ENCODE peak calls at places on chromosomes 6 and 20, in ten cellular contexts. B, V, C, I, P, D, F, L, A and U are unnamed samples.

GRCh38 chr6:14012313-14013036 is 87.7 kb downstream of the RNF182 start:
- DNase-seq in L (no peak), F (no peak), A (no peak), C (no peak), B (no peak), D (no peak), P (no peak), I (no peak), V (no peak), U (no peak)

GRCh38 chr20:2946988-2947961 is 74.0 kb downstream of the PTPRA start:
- DNase-seq in A (no peak), B (peak), C (no peak), V (no peak), D (no peak), P (no peak), L (peak), I (no peak), F (no peak), U (no peak)

GRCh38 chr6:136104556-136104955 is 145.6 kb downstream of the MTFR2 start:
- DNase-seq in C (no peak), P (no peak), I (no peak), A (no peak), V (no peak), D (no peak), F (no peak), L (peak), B (no peak), U (no peak)

GRCh38 chr6:13355043-13355945 is 27.0 kb upstream of the TBC1D7 start:
- DNase-seq in F (no peak), A (no peak), I (no peak), B (peak), V (no peak), C (peak), D (no peak), L (peak), P (peak), U (peak)

GRCh38 chr6:9628819-9629218 is 786.1 kb downstream of the TFAP2A start:
- DNase-seq in L (peak), P (no peak), A (no peak), C (no peak), D (no peak), B (no peak), I (no peak), V (no peak), F (no peak), U (peak)

GRCh38 chr6:23179994-23180393 is 610.6 kb downstream of the HDGFL1 start:
- DNase-seq in L (no peak), B (no peak), F (no peak), I (no peak), V (no peak), A (no peak), D (no peak), P (no peak), C (no peak), U (no peak)

GRCh38 chr6:43334466-43335095 is 26.0 kb upstream of the CRIP3 start:
- DNase-seq in I (no peak), F (no peak), A (no peak), C (no peak), V (no peak), D (peak), L (peak), B (peak), P (peak), U (peak)

GRCh38 chr6:38262041-38262440 is 377.7 kb downstream of the BTBD9 start:
- DNase-seq in P (peak), L (peak), V (no peak), F (no peak), I (no peak), C (no peak), B (no peak), D (peak), A (no peak), U (peak)

GRCh38 chr6:18277181-18278006 is 13.1 kb upstream of the DEK start:
- DNase-seq in C (no peak), D (peak), B (no peak), V (no peak), L (no peak), A (no peak), F (no peak), P (peak), I (no peak), U (peak)

GRCh38 chr6:10559492-10560150 is 38.5 kb downstream of the GCNT2 start:
- DNase-seq in B (no peak), A (no peak), L (no peak), I (no peak), C (no peak), P (no peak), V (no peak), F (no peak), D (no peak), U (no peak)